ENCODE peak calls at places on chromosomes 3 and 15, in nine cellular contexts. X, A, S, T, H, E, U, Y and W are unnamed samples.

GRCh38 chr3:150925751-150926201 is 20.5 kb upstream of the MINDY4B start:
- DNase-seq in H (peak; percentile 45), U (peak; percentile 59), A (peak; percentile 16), E (peak; percentile 61), Y (peak; percentile 26), X (peak; percentile 53), T (no peak), S (no peak), W (peak; percentile 14)

GRCh38 chr3:10286596-10287295 is 6.0 kb downstream of the GHRL start:
- DNase-seq in A (peak; percentile 77), T (peak; percentile 67), E (peak; percentile 88), H (peak; percentile 72), X (no peak), S (peak; percentile 46), U (no peak), Y (peak; percentile 81), W (no peak)

GRCh38 chr3:158167737-158168469 is 58.0 kb downstream of the RSRC1 start:
- DNase-seq in H (peak; percentile 98), T (peak; percentile 97), A (peak; percentile 75), S (peak; percentile 96), E (peak; percentile 90), Y (peak; percentile 98), U (no peak), X (no peak), W (peak; percentile 96)

GRCh38 chr15:52527898-52528464 is 699 bp downstream of the MYO5A start:
- DNase-seq in H (peak; percentile 25), S (no peak), X (peak; percentile 47), Y (peak; percentile 32), E (peak; percentile 34), A (peak; percentile 57), U (peak; percentile 53), T (peak; percentile 31), W (no peak)

GRCh38 chr15:101093959-101094358 is 157.9 kb downstream of the CHSY1 start:
- DNase-seq in S (no peak), X (no peak), H (no peak), U (no peak), T (no peak), E (no peak), Y (no peak), A (no peak), W (no peak)

GRCh38 chr3:48185129-48185528 is 3.1 kb downstream of the CDC25A start:
- DNase-seq in H (no peak), E (no peak), U (no peak), A (no peak), T (no peak), Y (no peak), S (no peak), X (no peak), W (no peak)

GRCh38 chr3:52524752-52525661 is 8.7 kb downstream of the NT5DC2 start:
- DNase-seq in Y (peak; percentile 32), T (no peak), E (no peak), A (peak; percentile 40), X (no peak), U (peak; percentile 56), S (no peak), H (no peak), W (peak; percentile 38)

GRCh38 chr15:78093242-78094020 is 1.1 kb downstream of the SH2D7 start:
- DNase-seq in U (no peak), Y (peak; percentile 88), A (no peak), X (no peak), T (peak; percentile 93), S (peak; percentile 68), H (peak; percentile 88), E (no peak), W (peak; percentile 95)

GRCh38 chr3:127350172-127351050 is 62.6 kb upstream of the PRR20G start:
- DNase-seq in Y (no peak), U (no peak), A (no peak), H (no peak), E (no peak), S (no peak), T (no peak), X (no peak), W (no peak)

GRCh38 chr3:23806322-23807160 is 786 bp downstream of the UBE2E1 start:
- DNase-seq in H (peak; percentile 24), U (peak; percentile 63), A (peak; percentile 35), X (peak; percentile 23), T (peak; percentile 14), E (no peak), Y (no peak), S (no peak), W (peak; percentile 25)

GRCh38 chr3:12170207-12170606 is 11.5 kb upstream of the TIMP4 start:
- DNase-seq in A (no peak), T (peak; percentile 38), S (no peak), Y (peak; percentile 71), E (no peak), H (peak; percentile 73), U (no peak), X (no peak), W (peak; percentile 57)

GRCh38 chr3:46883252-46884185 is 6.0 kb downstream of the PTH1R start:
- DNase-seq in E (no peak), X (no peak), U (no peak), S (no peak), H (peak; percentile 34), A (no peak), Y (no peak), T (peak; percentile 14), W (peak; percentile 19)

GRCh38 chr3:44125882-44126281 is 115.8 kb upstream of the TOPAZ1 start:
- DNase-seq in S (no peak), T (peak; percentile 87), Y (peak; percentile 50), H (peak; percentile 23), U (no peak), A (no peak), E (no peak), X (no peak), W (peak; percentile 42)

GRCh38 chr3:40985195-40985594 is 214.1 kb upstream of the CTNNB1 start:
- DNase-seq in A (peak; percentile 15), Y (no peak), S (no peak), T (no peak), X (no peak), E (no peak), U (no peak), H (no peak), W (no peak)

GRCh38 chr3:164476631-164477030 is 601.7 kb downstream of the SI start:
- DNase-seq in Y (peak; percentile 28), S (no peak), E (no peak), X (no peak), H (no peak), T (no peak), U (no peak), A (no peak), W (peak; percentile 36)

GRCh38 chr15:78312956-78313355 is 13.5 kb upstream of the SKIC8 start:
- DNase-seq in Y (no peak), E (no peak), T (no peak), S (no peak), A (no peak), U (no peak), H (no peak), X (no peak), W (no peak)

DNA sequence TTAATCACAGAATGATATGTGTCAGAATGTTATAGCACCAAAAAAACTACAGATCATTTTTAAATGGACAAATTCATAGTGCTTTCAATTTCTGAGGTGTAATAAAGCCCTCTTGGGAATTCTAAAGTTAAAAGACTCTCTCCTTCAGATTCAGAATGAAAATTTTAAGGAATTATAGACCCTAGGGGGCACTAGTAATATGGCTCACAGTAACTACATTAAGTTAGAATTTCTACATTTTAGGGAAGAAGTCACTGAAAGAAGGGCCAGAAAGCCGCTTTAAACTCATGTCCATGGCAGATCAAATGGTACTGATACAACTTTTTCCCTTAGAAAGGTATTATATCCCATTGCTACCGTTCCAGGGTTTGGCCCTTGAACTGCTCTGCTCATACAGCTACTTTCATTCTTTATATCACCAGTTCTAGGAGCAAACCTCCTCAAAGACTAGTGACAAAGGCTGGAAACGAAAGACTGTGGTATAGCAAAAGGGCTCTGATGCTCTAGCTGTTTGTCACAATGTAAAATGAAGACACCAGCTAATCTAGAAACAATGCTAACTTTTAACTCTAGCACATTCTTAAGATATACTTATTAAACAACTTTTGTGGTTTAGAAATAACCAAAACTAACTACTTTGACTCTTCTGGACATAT is 18.0 kb downstream of the DAZL start:
- DNase-seq in A (no peak), H (peak; percentile 22), T (no peak), U (no peak), S (no peak), Y (no peak), E (no peak), X (no peak), W (peak; percentile 20)
- TF ChIP-seq CTCF in A (no peak), H (peak; percentile 14), T (no peak), U (no peak), S (no peak), Y (no peak), E (peak; percentile 34), X (no peak), W (no peak)

GRCh38 chr3:38026856-38027255 is 2.6 kb downstream of the PLCD1 start:
- DNase-seq in Y (no peak), E (no peak), H (no peak), T (no peak), S (no peak), U (no peak), X (no peak), A (no peak), W (no peak)
- TF ChIP-seq CTCF in Y (no peak), E (no peak), H (no peak), T (no peak), S (no peak), U (no peak), X (no peak), A (no peak), W (no peak)

GRCh38 chr15:33242669-33243191 is 48.2 kb upstream of the FMN1 start:
- DNase-seq in A (peak; percentile 14), Y (peak; percentile 43), U (no peak), H (peak; percentile 54), E (peak; percentile 62), X (no peak), S (no peak), T (peak; percentile 1), W (no peak)
- TF ChIP-seq CTCF in A (peak; percentile 34), Y (peak; percentile 55), U (peak; percentile 32), H (peak; percentile 66), E (peak; percentile 79), X (no peak), S (peak; percentile 51), T (peak; percentile 27), W (peak; percentile 31)

GRCh38 chr3:161920196-161920595 is 423.6 kb downstream of the OTOL1 start:
- DNase-seq in H (no peak), X (no peak), S (no peak), U (no peak), Y (peak; percentile 41), E (no peak), A (no peak), T (no peak), W (peak; percentile 65)

GRCh38 chr3:161913786-161914389 is 417.3 kb downstream of the OTOL1 start:
- DNase-seq in S (no peak), X (no peak), Y (peak; percentile 79), A (no peak), E (peak; percentile 81), H (peak; percentile 76), U (no peak), T (peak; percentile 47), W (peak; percentile 67)

GRCh38 chr3:161915283-161915682 is 418.7 kb downstream of the OTOL1 start:
- DNase-seq in H (no peak), U (no peak), S (no peak), X (no peak), E (no peak), A (no peak), T (no peak), Y (no peak), W (peak; percentile 11)

DNA sequence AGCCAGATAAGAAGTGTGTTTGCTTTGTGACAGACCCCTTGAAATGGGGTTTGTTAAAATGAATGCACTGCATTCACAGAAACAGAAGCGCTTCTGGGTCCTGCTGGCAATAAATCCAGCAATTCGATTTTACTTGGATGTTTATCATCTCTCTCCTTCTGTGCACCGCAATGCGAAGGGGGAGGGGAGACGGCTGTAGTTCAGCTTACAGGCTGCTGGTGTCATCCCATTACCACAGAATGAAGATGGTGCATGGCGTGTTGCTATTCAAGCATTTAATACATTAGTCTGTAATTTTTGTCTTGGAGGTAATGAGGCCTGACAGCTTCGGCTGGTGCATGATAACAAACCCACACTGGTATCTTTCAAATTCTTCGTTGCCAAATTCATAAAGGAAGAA is 418.1 kb downstream of the OTOL1 start:
- DNase-seq in S (no peak), A (no peak), T (peak; percentile 63), E (peak; percentile 77), U (no peak), X (no peak), H (peak; percentile 89), Y (peak; percentile 80), W (peak; percentile 85)
- TF ChIP-seq CTCF in S (peak; percentile 72), A (no peak), T (peak; percentile 64), E (peak; percentile 79), U (peak; percentile 6), X (no peak), H (peak; percentile 84), Y (peak; percentile 62), W (peak; percentile 72)